ENCODE peak calls at places on chromosomes 4 and X, in seven cellular contexts. One of them, this sample, is unnamed. For H3K9me3, the result is how much of the 10 kb centered on the place peaks cover.

GRCh38 chrX:46865281-46865680 is 28.4 kb downstream of the RP2 start:
- DNase-seq in IMR-90: peak
- DNase-seq in sigmoid colon: no peak
- DNase-seq in esophagus squamous epithelium: no peak
- DNase-seq in suprapubic skin: no peak
- DNase-seq in uterus: no peak
- DNase-seq in adrenal gland: no peak
- DNase-seq in this sample: no peak

GRCh38 chr4:73348185-73348584 is 55.9 kb upstream of the ALB start:
- DNase-seq in IMR-90: no peak
- DNase-seq in sigmoid colon: no peak
- DNase-seq in esophagus squamous epithelium: no peak
- DNase-seq in suprapubic skin: no peak
- DNase-seq in uterus: no peak
- DNase-seq in adrenal gland: no peak
- DNase-seq in this sample: no peak

GRCh38 chrX:67044029-67044653 is 405.3 kb upstream of the EDA2R start:
- DNase-seq in IMR-90: no peak
- DNase-seq in sigmoid colon: no peak
- DNase-seq in esophagus squamous epithelium: no peak
- DNase-seq in suprapubic skin: no peak
- DNase-seq in uterus: no peak
- DNase-seq in adrenal gland: no peak
- DNase-seq in this sample: peak

GRCh38 chr4:109729563-109730293 is at the start of gene PLA2G12A:
- DNase-seq in IMR-90: peak
- DNase-seq in sigmoid colon: peak
- DNase-seq in esophagus squamous epithelium: peak
- DNase-seq in suprapubic skin: peak
- DNase-seq in uterus: peak
- DNase-seq in adrenal gland: peak
- DNase-seq in this sample: peak

GRCh38 chrX:43631841-43632240 is 24.3 kb upstream of the MAOA start:
- DNase-seq in IMR-90: no peak
- DNase-seq in sigmoid colon: no peak
- DNase-seq in esophagus squamous epithelium: no peak
- DNase-seq in suprapubic skin: no peak
- DNase-seq in uterus: no peak
- DNase-seq in adrenal gland: no peak
- DNase-seq in this sample: no peak

GRCh38 chr4:101037938-101038413 is 309.4 kb downstream of the PPP3CA start:
- DNase-seq in IMR-90: peak
- DNase-seq in sigmoid colon: no peak
- DNase-seq in esophagus squamous epithelium: no peak
- DNase-seq in suprapubic skin: no peak
- DNase-seq in uterus: no peak
- DNase-seq in adrenal gland: no peak
- DNase-seq in this sample: no peak

GRCh38 chrX:45035071-45035470 is 162.1 kb downstream of the KDM6A start:
- DNase-seq in IMR-90: no peak
- DNase-seq in sigmoid colon: no peak
- DNase-seq in esophagus squamous epithelium: no peak
- DNase-seq in suprapubic skin: no peak
- DNase-seq in uterus: no peak
- DNase-seq in adrenal gland: no peak
- DNase-seq in this sample: no peak

GRCh38 chr4:172649143-172649542 is 519.5 kb upstream of the GALNT7 start:
- DNase-seq in IMR-90: no peak
- DNase-seq in sigmoid colon: no peak
- DNase-seq in esophagus squamous epithelium: no peak
- DNase-seq in suprapubic skin: no peak
- DNase-seq in uterus: no peak
- DNase-seq in adrenal gland: no peak
- DNase-seq in this sample: no peak

GRCh38 chrX:30713061-30713525 is 59.9 kb downstream of the GK start:
- DNase-seq in IMR-90: peak
- DNase-seq in sigmoid colon: no peak
- DNase-seq in esophagus squamous epithelium: no peak
- DNase-seq in suprapubic skin: peak
- DNase-seq in uterus: peak
- DNase-seq in adrenal gland: peak
- DNase-seq in this sample: peak

GRCh38 chr4:147017081-147017480 is 71.4 kb upstream of the TTC29 start:
- DNase-seq in IMR-90: peak
- DNase-seq in sigmoid colon: no peak
- DNase-seq in esophagus squamous epithelium: no peak
- DNase-seq in suprapubic skin: no peak
- DNase-seq in uterus: no peak
- DNase-seq in adrenal gland: no peak
- DNase-seq in this sample: no peak

GRCh38 chr4:162274354-162274753 is 110.6 kb upstream of the FSTL5 start:
- DNase-seq in IMR-90: no peak
- DNase-seq in sigmoid colon: peak
- DNase-seq in esophagus squamous epithelium: no peak
- DNase-seq in suprapubic skin: no peak
- DNase-seq in uterus: no peak
- DNase-seq in adrenal gland: peak
- DNase-seq in this sample: peak

GRCh38 chrX:80578518-80579105 is 158.4 kb downstream of the TENT5D start:
- DNase-seq in IMR-90: peak
- DNase-seq in sigmoid colon: no peak
- DNase-seq in esophagus squamous epithelium: no peak
- DNase-seq in suprapubic skin: no peak
- DNase-seq in uterus: no peak
- DNase-seq in adrenal gland: no peak
- DNase-seq in this sample: no peak

GRCh38 chr4:76753814-76754213 is 144.1 kb downstream of the SOWAHB start:
- DNase-seq in IMR-90: peak
- DNase-seq in sigmoid colon: no peak
- DNase-seq in esophagus squamous epithelium: no peak
- DNase-seq in suprapubic skin: no peak
- DNase-seq in uterus: no peak
- DNase-seq in adrenal gland: no peak
- DNase-seq in this sample: no peak

GRCh38 chr4:182141046-182141445 is 102.2 kb upstream of the TENM3 start:
- DNase-seq in IMR-90: no peak
- DNase-seq in sigmoid colon: no peak
- DNase-seq in esophagus squamous epithelium: no peak
- DNase-seq in suprapubic skin: no peak
- DNase-seq in uterus: no peak
- DNase-seq in adrenal gland: no peak
- DNase-seq in this sample: no peak
- H3K4me3 ChIP-seq in IMR-90: no peak
- H3K4me3 ChIP-seq in sigmoid colon: peak
- H3K4me3 ChIP-seq in esophagus squamous epithelium: no peak
- H3K4me3 ChIP-seq in suprapubic skin: no peak
- H3K4me3 ChIP-seq in uterus: no peak
- H3K4me3 ChIP-seq in adrenal gland: no peak
- H3K4me3 ChIP-seq in this sample: no peak

DNA sequence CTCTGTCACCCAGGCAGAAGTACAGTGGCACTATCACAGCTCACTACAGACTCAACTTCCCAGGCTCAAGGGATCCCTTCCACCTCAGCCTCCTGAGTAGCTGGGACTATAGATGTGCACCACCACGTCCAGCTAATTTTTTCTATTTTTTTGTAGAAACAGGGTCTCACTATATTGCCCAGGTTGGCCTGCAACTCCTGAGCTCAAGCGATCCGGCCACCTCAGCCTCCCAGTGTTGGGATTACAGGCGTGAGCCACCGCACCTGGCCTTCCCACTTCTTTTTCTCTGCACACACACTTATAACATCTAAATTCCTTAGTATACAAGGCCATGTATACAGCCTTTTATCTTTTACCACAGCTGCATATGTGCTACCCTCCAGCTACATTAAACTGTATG is 6.6 kb downstream of the SLC7A3 start:
- DNase-seq in IMR-90: no peak
- DNase-seq in sigmoid colon: no peak
- DNase-seq in esophagus squamous epithelium: no peak
- DNase-seq in suprapubic skin: no peak
- DNase-seq in uterus: no peak
- DNase-seq in adrenal gland: no peak
- DNase-seq in this sample: no peak
- H3K9me3 ChIP-seq in IMR-90: under half
- H3K9me3 ChIP-seq in sigmoid colon: under half
- H3K9me3 ChIP-seq in esophagus squamous epithelium: under half
- H3K9me3 ChIP-seq in suprapubic skin: under half
- H3K9me3 ChIP-seq in uterus: under half
- H3K9me3 ChIP-seq in adrenal gland: under half
- H3K9me3 ChIP-seq in this sample: under half

GRCh38 chr4:118352843-118353373 is at the start of gene PRSS12:
- DNase-seq in IMR-90: peak
- DNase-seq in sigmoid colon: peak
- DNase-seq in esophagus squamous epithelium: no peak
- DNase-seq in suprapubic skin: peak
- DNase-seq in uterus: peak
- DNase-seq in adrenal gland: peak
- DNase-seq in this sample: peak
- TF ChIP-seq POLR2A in IMR-90: no peak
- TF ChIP-seq POLR2A in sigmoid colon: no peak
- TF ChIP-seq POLR2A in esophagus squamous epithelium: no peak
- TF ChIP-seq POLR2A in suprapubic skin: no peak
- TF ChIP-seq POLR2A in uterus: no peak
- TF ChIP-seq POLR2A in adrenal gland: no peak
- TF ChIP-seq POLR2A in this sample: no peak

DNA sequence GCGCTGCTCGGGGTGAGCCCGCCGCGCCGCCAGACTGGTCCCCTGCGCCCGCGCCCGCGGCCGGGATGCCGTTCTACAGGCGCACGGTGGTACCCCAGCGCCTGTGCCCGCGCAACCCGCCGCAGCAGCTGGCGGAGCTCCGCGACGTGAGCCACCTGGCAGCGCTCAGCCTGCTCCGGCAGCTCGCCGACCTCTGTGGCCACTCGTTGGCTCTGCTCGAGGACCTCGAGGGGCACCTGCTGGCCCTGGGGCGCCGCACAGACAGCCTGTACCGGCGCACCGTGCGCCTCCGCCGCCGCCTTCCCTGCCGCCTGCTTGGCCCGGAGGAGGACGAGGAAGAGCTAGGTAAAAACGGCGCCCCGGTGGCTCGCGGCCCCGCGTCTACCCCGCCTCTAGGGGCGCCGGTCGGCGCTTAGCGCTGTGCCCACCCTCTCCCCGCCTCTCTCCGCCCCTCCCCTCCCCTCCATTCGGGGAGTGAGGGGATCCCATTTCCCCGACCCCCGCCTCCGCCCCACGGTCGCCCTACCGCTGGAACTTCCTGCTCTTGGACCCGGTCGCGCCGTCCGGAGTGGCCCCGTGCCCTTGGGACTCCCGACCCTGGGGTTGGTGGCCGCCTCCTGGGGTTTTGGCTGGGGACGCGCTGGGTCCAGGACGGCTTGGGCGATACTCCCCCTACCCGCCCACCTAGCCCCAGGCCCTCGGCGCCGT is 532 bp downstream of the NHSL2 start:
- DNase-seq in IMR-90: no peak
- DNase-seq in sigmoid colon: peak
- DNase-seq in esophagus squamous epithelium: no peak
- DNase-seq in suprapubic skin: no peak
- DNase-seq in uterus: peak
- DNase-seq in adrenal gland: no peak
- DNase-seq in this sample: no peak
- H3K4me3 ChIP-seq in IMR-90: peak
- H3K4me3 ChIP-seq in sigmoid colon: peak
- H3K4me3 ChIP-seq in esophagus squamous epithelium: peak
- H3K4me3 ChIP-seq in suprapubic skin: peak
- H3K4me3 ChIP-seq in uterus: peak
- H3K4me3 ChIP-seq in adrenal gland: no peak
- H3K4me3 ChIP-seq in this sample: peak

This sample was measured in stomach.